ENCODE peak calls at places on chromosomes 11 and 22, in six cellular contexts. K is K562, U is HCT116, S is fibroblast of lung, L is HepG2, E is neural progenitor cell. B is an unnamed sample.

GRCh38 chr11:58576792-58577440 is 1.3 kb upstream of the LPXN start:
- DNase-seq in K (peak; percentile 10), U (no peak), S (peak; percentile 62), L (peak; percentile 36), E (no peak), B (peak; percentile 59)

GRCh38 chr11:115470928-115471327 is 33.3 kb downstream of the CADM1 start:
- DNase-seq in K (no peak), U (no peak), S (no peak), L (no peak), E (no peak), B (no peak)

GRCh38 chr11:46247664-46248063 is 29.8 kb upstream of the CREB3L1 start:
- DNase-seq in K (no peak), U (peak; percentile 76), S (peak; percentile 43), L (peak; percentile 72), E (peak; percentile 82), B (no peak)

GRCh38 chr11:94658386-94658785 is 91.2 kb downstream of the PIWIL4 start:
- DNase-seq in K (no peak), U (no peak), S (no peak), L (no peak), E (no peak), B (no peak)

GRCh38 chr22:19396561-19396933 is 35.0 kb downstream of the HIRA start:
- DNase-seq in K (no peak), U (no peak), S (no peak), L (no peak), E (no peak), B (no peak)

GRCh38 chr11:85627332-85627997 is at the start of gene DLG2:
- DNase-seq in K (no peak), U (no peak), S (peak; percentile 52), L (no peak), E (peak; percentile 32), B (peak; percentile 18)

GRCh38 chr11:134347441-134347840 is 15.7 kb downstream of the GLB1L2 start:
- DNase-seq in K (no peak), U (no peak), S (no peak), L (no peak), E (no peak), B (no peak)

GRCh38 chr11:37946155-37946766 is 1348.2 kb upstream of the RAG2 start:
- DNase-seq in K (peak; percentile 7), U (no peak), S (peak; percentile 59), L (peak; percentile 18), E (peak; percentile 60), B (peak; percentile 6)

GRCh38 chr11:3807856-3808845 is at the start of gene PGAP2:
- DNase-seq in K (peak; percentile 88), U (peak; percentile 61), S (peak; percentile 43), L (peak; percentile 61), E (peak; percentile 91), B (no peak)

GRCh38 chr11:106585061-106585460 is 433.2 kb downstream of the GUCY1A2 start:
- DNase-seq in K (no peak), U (no peak), S (peak; percentile 49), L (peak; percentile 20), E (peak; percentile 59), B (peak; percentile 8)

GRCh38 chr11:62602141-62603071 is 741 bp upstream of the MTA2 start:
- DNase-seq in K (peak; percentile 86), U (no peak), S (peak; percentile 70), L (no peak), E (peak; percentile 79), B (no peak)

GRCh38 chr22:21082248-21082647 is 36.5 kb downstream of the LRRC74B start:
- DNase-seq in K (no peak), U (no peak), S (no peak), L (no peak), E (no peak), B (peak; percentile 25)

GRCh38 chr11:65822760-65823528 is 10.8 kb upstream of the SNX32 start:
- DNase-seq in K (no peak), U (no peak), S (no peak), L (no peak), E (no peak), B (no peak)

GRCh38 chr11:15967966-15968365 is 388.4 kb downstream of the SOX6 start:
- DNase-seq in K (no peak), U (no peak), S (peak; percentile 91), L (no peak), E (no peak), B (peak; percentile 52)

DNA sequence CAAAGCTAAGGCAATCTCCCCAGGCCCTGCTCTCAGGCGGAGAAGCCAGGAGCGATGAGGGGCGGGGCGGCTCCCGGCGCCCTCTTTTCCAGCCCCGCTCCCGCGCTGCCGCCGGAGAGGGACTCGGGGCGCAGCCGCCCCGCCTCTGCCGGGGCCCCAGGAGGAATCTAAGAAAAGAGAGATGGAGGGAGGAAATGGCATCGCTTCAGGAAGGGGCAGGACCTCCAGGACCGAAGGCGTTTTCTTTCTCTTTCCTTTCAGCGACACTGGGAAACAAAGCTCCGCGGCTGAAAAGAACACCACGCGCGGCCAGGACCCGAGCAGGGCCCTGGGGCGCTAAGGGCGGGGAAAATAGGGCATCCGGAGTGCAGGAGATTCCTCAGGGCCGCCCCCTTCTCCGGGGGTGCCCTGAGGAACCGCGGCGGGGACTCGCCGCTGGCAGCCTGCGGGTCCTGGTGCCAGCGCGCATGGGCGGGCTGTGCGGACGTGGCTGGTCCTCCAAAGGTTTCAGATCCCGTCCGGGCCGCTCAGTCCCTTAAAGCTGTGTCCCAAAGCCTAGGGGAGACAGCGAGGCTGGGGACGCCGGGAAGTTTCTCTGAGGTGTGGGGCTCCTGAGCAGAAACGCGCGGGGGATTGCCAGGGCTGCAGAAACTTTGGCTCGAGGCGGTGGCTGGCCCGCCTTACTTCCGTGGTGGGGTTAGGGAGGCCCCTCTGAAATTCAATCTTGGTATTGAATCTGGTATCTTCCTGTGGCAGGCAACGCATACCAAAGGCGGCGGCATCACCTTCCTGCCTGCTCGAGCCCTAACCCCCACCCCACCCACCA is 2.8 kb upstream of the BSX start:
- DNase-seq in K (no peak), U (no peak), S (peak; percentile 8), L (no peak), E (peak; percentile 70), B (no peak)
- TF ChIP-seq EZH2 in K (no peak), U (no peak), S (no peak), L (peak; percentile 43), E (peak; percentile 88), B (peak; percentile 69)

GRCh38 chr11:68441466-68442230 is 18.9 kb upstream of the PPP6R3 start:
- DNase-seq in K (no peak), U (no peak), S (peak; percentile 78), L (no peak), E (peak; percentile 40), B (peak; percentile 29)
- H3K9ac ChIP-seq in K (no peak overlapping the region), U (no peak overlapping the region), S (no peak overlapping the region), L (no peak overlapping the region), E (no peak overlapping the region), B (no peak overlapping the region)

DNA sequence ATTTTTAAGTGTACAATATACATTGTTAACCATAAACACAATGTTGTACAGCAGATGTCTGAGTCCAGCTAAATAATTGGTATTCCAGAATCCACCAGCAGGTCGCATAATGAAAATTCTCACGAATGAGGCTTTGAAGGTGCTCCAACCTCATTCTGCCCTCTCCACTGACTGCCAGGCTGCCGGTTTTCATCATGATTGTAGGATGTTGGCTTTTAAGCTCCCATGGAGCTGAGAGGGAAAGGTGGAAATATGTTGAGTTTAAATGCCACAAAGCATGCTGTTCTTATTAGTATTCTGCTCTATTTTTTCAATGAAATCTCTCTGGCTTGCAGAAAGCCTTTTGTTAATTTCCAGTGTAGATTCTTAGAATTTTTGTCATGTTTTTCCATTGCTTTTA is 337.2 kb upstream of the DDI1 start:
- DNase-seq in K (no peak), U (no peak), S (no peak), L (no peak), E (no peak), B (peak; percentile 6)
- TF ChIP-seq CTCF in K (no peak), U (no peak), S (no peak), L (no peak), E (peak; percentile 14), B (peak; percentile 4)

GRCh38 chr11:68854273-68854958 is 12.7 kb upstream of the CPT1A start:
- DNase-seq in K (no peak), U (no peak), S (no peak), L (no peak), E (peak; percentile 36), B (no peak)
- TF ChIP-seq EZH2 in K (no peak), U (no peak), S (peak; percentile 73), L (no peak), E (peak; percentile 82), B (peak; percentile 88)

GRCh38 chr11:23423656-23424055 is 563.4 kb upstream of the CCDC179 start:
- DNase-seq in K (no peak), U (no peak), S (no peak), L (no peak), E (no peak), B (no peak)
- H3K9ac ChIP-seq in K (no peak overlapping the region), U (no peak overlapping the region), S (no peak overlapping the region), L (no peak overlapping the region), E (no peak overlapping the region), B (no peak overlapping the region)

B was measured in astrocyte.